ENCODE peak calls at places on chromosomes 16 and 17, in five cellular contexts. H, G, E, X and D are unnamed samples.

GRCh38 chr16:55552621-55553020 is 13.9 kb upstream of the CAPNS2 start:
- DNase-seq in H (no peak), X (no peak), E (no peak), G (no peak), D (no peak)

GRCh38 chr16:30844671-30845449 is 49.0 kb downstream of the BCL7C start:
- DNase-seq in H (no peak), E (no peak), X (peak; percentile 92), G (peak; percentile 68), D (peak; percentile 89)

GRCh38 chr16:86777098-86777946 is 199.0 kb downstream of the FOXL1 start:
- DNase-seq in G (peak; percentile 28), E (no peak), H (no peak), X (no peak), D (no peak)

GRCh38 chr16:46638947-46639925 is 18.1 kb upstream of the SHCBP1 start:
- DNase-seq in G (no peak), H (no peak), X (no peak), E (no peak), D (no peak)

GRCh38 chr16:67539691-67540635 is 11.3 kb downstream of the RIPOR1 start:
- DNase-seq in X (no peak), G (peak; percentile 52), H (peak; percentile 33), E (no peak), D (no peak)

GRCh38 chr16:58234831-58235595 is 37.1 kb upstream of the CSNK2A2 start:
- DNase-seq in X (no peak), G (no peak), E (no peak), H (no peak), D (no peak)

GRCh38 chr16:50692999-50693781 is at the start of gene NOD2:
- DNase-seq in E (no peak), X (no peak), G (no peak), H (peak; percentile 76), D (no peak)

GRCh38 chr17:21028192-21028591 is 14.6 kb downstream of the USP22 start:
- DNase-seq in E (no peak), G (no peak), H (no peak), X (no peak), D (no peak)

GRCh38 chr17:76166906-76167305 is 25.9 kb upstream of the FOXJ1 start:
- DNase-seq in G (no peak), X (no peak), E (no peak), H (no peak), D (no peak)

GRCh38 chr17:17109896-17110295 is 67.6 kb downstream of the MPRIP start:
- DNase-seq in G (peak; percentile 56), X (no peak), E (peak; percentile 83), H (no peak), D (no peak)

GRCh38 chr16:82011199-82011641 is at the start of gene SDR42E1:
- DNase-seq in E (peak; percentile 87), X (no peak), G (no peak), H (no peak), D (no peak)

GRCh38 chr16:54432481-54433229 is 146.1 kb upstream of the IRX3 start:
- DNase-seq in G (no peak), X (no peak), E (no peak), H (no peak), D (no peak)

GRCh38 chr17:11644265-11645212 is 46.3 kb downstream of the DNAH9 start:
- DNase-seq in G (no peak), H (no peak), E (peak; percentile 66), X (peak; percentile 94), D (peak; percentile 45)

GRCh38 chr16:50298075-50298460 is 31.7 kb downstream of the ADCY7 start:
- DNase-seq in H (peak; percentile 20), G (peak; percentile 28), E (peak; percentile 20), X (no peak), D (no peak)

GRCh38 chr17:34171245-34171818 is 83.8 kb upstream of the CCL2 start:
- DNase-seq in G (peak; percentile 63), X (peak; percentile 44), H (no peak), E (peak; percentile 65), D (peak; percentile 72)

GRCh38 chr16:3646348-3646920 is 8.1 kb upstream of the DNASE1 start:
- DNase-seq in E (peak; percentile 46), H (no peak), G (no peak), X (no peak), D (no peak)

GRCh38 chr16:695355-696089 is 5.3 kb upstream of the WDR24 start:
- DNase-seq in E (no peak), G (no peak), H (no peak), X (peak; percentile 37), D (no peak)

GRCh38 chr16:66539628-66540469 is 10.1 kb downstream of the TK2 start:
- DNase-seq in H (no peak), G (no peak), X (no peak), E (no peak), D (no peak)

GRCh38 chr17:45147102-45147580 is 1.1 kb upstream of the HEXIM1 start:
- DNase-seq in X (peak; percentile 72), H (no peak), E (no peak), G (no peak), D (no peak)

GRCh38 chr17:80352216-80352895 is 62.6 kb upstream of the ENDOV start:
- DNase-seq in X (no peak), E (no peak), G (peak; percentile 25), H (no peak), D (no peak)

GRCh38 chr16:23901178-23902131 is 65.7 kb downstream of the PRKCB start:
- DNase-seq in E (no peak), H (no peak), G (no peak), X (peak; percentile 96), D (no peak)

GRCh38 chr16:50396770-50397525 is 28.2 kb upstream of the BRD7 start:
- DNase-seq in G (no peak), X (no peak), E (no peak), H (no peak), D (no peak)

GRCh38 chr17:50466371-50467113 is 2.1 kb downstream of the CHAD start:
- DNase-seq in G (no peak), H (no peak), X (no peak), E (no peak), D (no peak)

GRCh38 chr17:9644910-9645751 is at the start of gene USP43:
- DNase-seq in E (peak; percentile 87), G (no peak), H (no peak), X (peak; percentile 35), D (no peak)

GRCh38 chr17:77501101-77501566 is 360.4 kb downstream of the SEC14L1 start:
- DNase-seq in G (peak; percentile 48), H (no peak), E (peak; percentile 63), X (no peak), D (no peak)

GRCh38 chr17:77498056-77498785 is 357.5 kb downstream of the SEC14L1 start:
- DNase-seq in E (peak; percentile 56), H (no peak), G (peak; percentile 45), X (no peak), D (no peak)

GRCh38 chr17:77498875-77499698 is 358.3 kb downstream of the SEC14L1 start:
- DNase-seq in E (peak; percentile 57), H (no peak), G (peak; percentile 39), X (no peak), D (peak; percentile 31)

GRCh38 chr17:77501751-77502625 is 361.2 kb downstream of the SEC14L1 start:
- DNase-seq in H (no peak), E (peak; percentile 48), X (no peak), G (peak; percentile 40), D (no peak)

GRCh38 chr17:77499699-77500435 is 359.1 kb downstream of the SEC14L1 start:
- DNase-seq in E (peak; percentile 55), H (no peak), G (peak; percentile 41), X (no peak), D (no peak)
- H3K4me3 ChIP-seq in E (no peak overlapping the region), H (no peak overlapping the region), G (no peak overlapping the region), X (no peak overlapping the region), D (no peak overlapping the region)

DNA sequence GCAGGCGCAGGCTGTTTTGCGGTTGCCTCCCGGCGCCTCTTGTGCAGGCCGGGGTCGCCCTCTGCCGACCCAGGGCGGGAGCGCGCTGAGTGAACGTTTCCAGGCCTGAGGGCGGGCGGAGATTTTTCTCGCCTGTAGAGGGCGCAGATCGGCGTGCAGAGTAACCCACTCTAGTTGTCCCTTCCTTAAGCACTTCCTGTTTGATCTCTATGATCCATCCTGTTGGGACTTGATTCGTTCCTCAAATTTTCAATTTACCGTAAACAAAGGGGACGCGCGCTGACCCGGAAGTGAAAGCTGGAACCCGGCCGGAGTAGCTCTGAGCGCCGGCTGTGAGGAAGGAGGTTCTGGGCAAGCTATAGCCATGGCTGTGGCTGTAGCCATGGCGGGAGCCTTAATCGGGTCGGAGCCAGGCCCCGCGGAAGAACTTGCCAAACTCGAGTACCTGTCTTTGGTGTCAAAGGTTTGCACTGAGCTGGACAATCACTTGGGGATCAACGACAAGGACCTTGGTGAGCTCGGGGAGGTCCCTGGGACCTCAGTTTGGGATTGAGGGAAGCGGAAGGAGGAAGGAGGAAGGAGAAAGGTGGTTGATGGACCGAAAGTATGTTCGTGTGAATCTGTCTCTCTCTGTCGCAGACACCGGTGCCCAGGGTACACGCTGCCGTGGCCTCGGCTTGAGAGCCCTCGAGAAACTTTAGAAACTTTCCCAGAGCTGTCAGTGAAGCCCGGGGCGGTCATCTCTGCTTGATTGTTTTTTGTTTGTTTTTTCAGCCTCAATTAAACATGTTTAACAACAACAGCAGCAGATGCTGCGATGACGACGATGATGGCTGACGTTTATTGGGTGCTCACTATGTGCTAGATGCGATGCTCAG is at the start of gene DHX8:
- DNase-seq in X (peak; percentile 94), E (peak; percentile 98), H (peak; percentile 99), G (peak; percentile 98), D (peak; percentile 96)
- TF ChIP-seq CTCF in X (peak; percentile 99), E (peak; percentile 100), H (peak; percentile 100), G (peak; percentile 100), D (peak; percentile 100)

DNA sequence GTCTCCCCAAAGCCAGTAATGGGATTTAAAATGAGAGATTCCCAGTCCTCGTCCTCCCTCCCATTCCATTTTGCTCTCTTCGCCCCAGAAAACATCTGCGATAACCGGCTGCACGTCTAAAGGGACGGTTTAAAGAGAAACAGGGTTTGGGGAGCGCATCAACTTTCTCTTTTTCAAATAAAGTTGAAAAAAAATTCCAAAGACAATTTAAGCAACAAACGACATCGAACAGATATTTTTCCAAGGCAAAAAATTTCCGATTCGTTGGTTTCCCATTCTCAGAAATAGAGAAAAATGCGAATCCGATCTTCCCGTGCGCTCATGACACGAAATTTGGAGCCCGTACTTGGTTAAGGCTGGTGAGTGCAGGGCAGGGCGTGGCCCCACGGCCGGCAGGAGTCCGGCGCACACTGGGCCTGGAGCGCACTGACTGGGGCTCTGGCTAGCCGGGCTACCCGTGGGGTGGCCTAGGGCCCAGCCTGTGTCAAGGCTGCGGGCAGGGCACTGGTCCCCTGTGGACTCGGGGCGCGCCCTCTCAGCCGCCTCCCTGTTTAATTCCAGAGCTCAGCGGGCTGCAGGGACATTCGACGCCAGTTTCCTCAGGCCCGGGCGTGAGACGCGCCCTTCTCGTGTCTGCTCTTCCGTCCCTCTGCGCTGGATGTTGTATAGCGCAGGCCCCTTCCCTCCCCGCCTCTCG is 17.8 kb upstream of the ZFHX3 start:
- DNase-seq in G (peak; percentile 73), X (no peak), H (peak; percentile 71), E (peak; percentile 71), D (no peak)
- H3K4me1 ChIP-seq in G (peaks cover 53% of the 10 kb centered on the region), X (peaks cover 20% of the 10 kb centered on the region), H (peaks cover 33% of the 10 kb centered on the region), E (peaks cover 50% of the 10 kb centered on the region), D (peaks cover 11% of the 10 kb centered on the region)

GRCh38 chr17:49216482-49216881 is 6.0 kb downstream of the ABI3 start:
- DNase-seq in G (no peak), E (peak; percentile 69), X (no peak), H (no peak), D (no peak)

GRCh38 chr17:49216953-49217650 is 6.6 kb downstream of the ABI3 start:
- DNase-seq in E (peak; percentile 82), X (no peak), H (peak; percentile 77), G (peak; percentile 64), D (no peak)

GRCh38 chr17:49219987-49220386 is 9.5 kb downstream of the ABI3 start:
- DNase-seq in G (no peak), E (no peak), H (no peak), X (no peak), D (no peak)

GRCh38 chr17:49217651-49218413 is 7.3 kb downstream of the ABI3 start:
- DNase-seq in E (peak; percentile 86), H (peak; percentile 85), G (peak; percentile 69), X (no peak), D (no peak)

GRCh38 chr17:49218941-49219913 is 8.7 kb downstream of the ABI3 start:
- DNase-seq in H (peak; percentile 72), E (peak; percentile 76), X (no peak), G (peak; percentile 56), D (peak; percentile 40)
- H3K4me3 ChIP-seq in H (no peak overlapping the region), E (no peak overlapping the region), X (no peak overlapping the region), G (no peak overlapping the region), D (no peak overlapping the region)